ENCODE peak calls at places on chromosomes 6 and 20, in six cellular contexts. One of them, this sample, is unnamed.

GRCh38 chr6:118509009-118509617 is 39.0 kb upstream of the PLN start:
- DNase-seq in A673: peak
- DNase-seq in body of pancreas: no peak
- DNase-seq in CD4-positive, CD25-positive, alpha-beta regulatory T cell: no peak
- DNase-seq in pancreas: no peak
- DNase-seq in cardiac muscle cell: peak
- DNase-seq in this sample: no peak

GRCh38 chr20:41361757-41362747 is 4.6 kb downstream of the EMILIN3 start:
- DNase-seq in A673: no peak
- DNase-seq in body of pancreas: peak
- DNase-seq in CD4-positive, CD25-positive, alpha-beta regulatory T cell: no peak
- DNase-seq in pancreas: no peak
- DNase-seq in cardiac muscle cell: no peak
- DNase-seq in this sample: peak

GRCh38 chr6:155498370-155498769 is 42.7 kb upstream of the NOX3 start:
- DNase-seq in A673: peak
- DNase-seq in body of pancreas: no peak
- DNase-seq in CD4-positive, CD25-positive, alpha-beta regulatory T cell: no peak
- DNase-seq in pancreas: no peak
- DNase-seq in cardiac muscle cell: no peak
- DNase-seq in this sample: no peak

GRCh38 chr6:163756079-163756478 is 341.6 kb downstream of the QKI start:
- DNase-seq in A673: no peak
- DNase-seq in body of pancreas: no peak
- DNase-seq in CD4-positive, CD25-positive, alpha-beta regulatory T cell: no peak
- DNase-seq in pancreas: no peak
- DNase-seq in cardiac muscle cell: no peak
- DNase-seq in this sample: no peak

GRCh38 chr20:54257090-54257816 is 49.4 kb downstream of the PFDN4 start:
- DNase-seq in A673: no peak
- DNase-seq in body of pancreas: no peak
- DNase-seq in CD4-positive, CD25-positive, alpha-beta regulatory T cell: no peak
- DNase-seq in pancreas: no peak
- DNase-seq in cardiac muscle cell: peak
- DNase-seq in this sample: no peak

GRCh38 chr6:13004610-13005009 is 288.0 kb downstream of the PHACTR1 start:
- DNase-seq in A673: no peak
- DNase-seq in body of pancreas: no peak
- DNase-seq in CD4-positive, CD25-positive, alpha-beta regulatory T cell: no peak
- DNase-seq in pancreas: no peak
- DNase-seq in cardiac muscle cell: peak
- DNase-seq in this sample: no peak

GRCh38 chr6:17865243-17865642 is 122.2 kb downstream of the KIF13A start:
- DNase-seq in A673: no peak
- DNase-seq in body of pancreas: peak
- DNase-seq in CD4-positive, CD25-positive, alpha-beta regulatory T cell: no peak
- DNase-seq in pancreas: no peak
- DNase-seq in cardiac muscle cell: no peak
- DNase-seq in this sample: no peak

GRCh38 chr6:108958900-108959770 is 110.9 kb downstream of the ARMC2 start:
- DNase-seq in A673: no peak
- DNase-seq in body of pancreas: no peak
- DNase-seq in CD4-positive, CD25-positive, alpha-beta regulatory T cell: no peak
- DNase-seq in pancreas: no peak
- DNase-seq in cardiac muscle cell: no peak
- DNase-seq in this sample: no peak

GRCh38 chr6:3409699-3410384 is 47.0 kb downstream of the SLC22A23 start:
- DNase-seq in A673: no peak
- DNase-seq in body of pancreas: peak
- DNase-seq in CD4-positive, CD25-positive, alpha-beta regulatory T cell: no peak
- DNase-seq in pancreas: peak
- DNase-seq in cardiac muscle cell: no peak
- DNase-seq in this sample: no peak

GRCh38 chr20:13525225-13525940 is 113.3 kb downstream of the TASP1 start:
- DNase-seq in A673: no peak
- DNase-seq in body of pancreas: no peak
- DNase-seq in CD4-positive, CD25-positive, alpha-beta regulatory T cell: no peak
- DNase-seq in pancreas: no peak
- DNase-seq in cardiac muscle cell: peak
- DNase-seq in this sample: no peak

GRCh38 chr6:34145161-34146020 is 496 bp downstream of the GRM4 start:
- DNase-seq in A673: peak
- DNase-seq in body of pancreas: no peak
- DNase-seq in CD4-positive, CD25-positive, alpha-beta regulatory T cell: no peak
- DNase-seq in pancreas: no peak
- DNase-seq in cardiac muscle cell: peak
- DNase-seq in this sample: no peak

GRCh38 chr6:33410711-33411631 is at the start of gene PHF1:
- DNase-seq in A673: peak
- DNase-seq in body of pancreas: peak
- DNase-seq in CD4-positive, CD25-positive, alpha-beta regulatory T cell: no peak
- DNase-seq in pancreas: no peak
- DNase-seq in cardiac muscle cell: peak
- DNase-seq in this sample: peak

GRCh38 chr6:51322505-51322904 is 503.8 kb downstream of the TFAP2B start:
- DNase-seq in A673: no peak
- DNase-seq in body of pancreas: no peak
- DNase-seq in CD4-positive, CD25-positive, alpha-beta regulatory T cell: no peak
- DNase-seq in pancreas: no peak
- DNase-seq in cardiac muscle cell: no peak
- DNase-seq in this sample: no peak

GRCh38 chr20:42027746-42028268 is 409.6 kb upstream of the CHD6 start:
- DNase-seq in A673: peak
- DNase-seq in body of pancreas: no peak
- DNase-seq in CD4-positive, CD25-positive, alpha-beta regulatory T cell: no peak
- DNase-seq in pancreas: no peak
- DNase-seq in cardiac muscle cell: no peak
- DNase-seq in this sample: no peak

GRCh38 chr20:58618694-58619540 is 32.2 kb upstream of the STX16 start:
- DNase-seq in A673: no peak
- DNase-seq in body of pancreas: no peak
- DNase-seq in CD4-positive, CD25-positive, alpha-beta regulatory T cell: no peak
- DNase-seq in pancreas: no peak
- DNase-seq in cardiac muscle cell: peak
- DNase-seq in this sample: no peak

GRCh38 chr6:63447134-63447533 is 125.1 kb upstream of the LOC128125822 start:
- DNase-seq in A673: no peak
- DNase-seq in body of pancreas: no peak
- DNase-seq in CD4-positive, CD25-positive, alpha-beta regulatory T cell: no peak
- DNase-seq in pancreas: no peak
- DNase-seq in cardiac muscle cell: no peak
- DNase-seq in this sample: no peak

GRCh38 chr6:42342011-42342553 is 109.6 kb downstream of the TRERF1 start:
- DNase-seq in A673: no peak
- DNase-seq in body of pancreas: no peak
- DNase-seq in CD4-positive, CD25-positive, alpha-beta regulatory T cell: no peak
- DNase-seq in pancreas: no peak
- DNase-seq in cardiac muscle cell: no peak
- DNase-seq in this sample: no peak

GRCh38 chr6:137309078-137309762 is 90.0 kb upstream of the IFNGR1 start:
- DNase-seq in A673: peak
- DNase-seq in body of pancreas: peak
- DNase-seq in CD4-positive, CD25-positive, alpha-beta regulatory T cell: no peak
- DNase-seq in pancreas: peak
- DNase-seq in cardiac muscle cell: peak
- DNase-seq in this sample: no peak

GRCh38 chr6:41759106-41759904 is 12.1 kb upstream of the PGC start:
- DNase-seq in A673: no peak
- DNase-seq in body of pancreas: no peak
- DNase-seq in CD4-positive, CD25-positive, alpha-beta regulatory T cell: no peak
- DNase-seq in pancreas: no peak
- DNase-seq in cardiac muscle cell: no peak
- DNase-seq in this sample: no peak

GRCh38 chr20:11195899-11196558 is 522.2 kb upstream of the JAG1 start:
- DNase-seq in A673: no peak
- DNase-seq in body of pancreas: no peak
- DNase-seq in CD4-positive, CD25-positive, alpha-beta regulatory T cell: no peak
- DNase-seq in pancreas: no peak
- DNase-seq in cardiac muscle cell: peak
- DNase-seq in this sample: no peak

GRCh38 chr6:120587381-120587780 is 746.9 kb downstream of the TBC1D32 start:
- DNase-seq in A673: no peak
- DNase-seq in body of pancreas: no peak
- DNase-seq in CD4-positive, CD25-positive, alpha-beta regulatory T cell: no peak
- DNase-seq in pancreas: no peak
- DNase-seq in cardiac muscle cell: no peak
- DNase-seq in this sample: no peak

GRCh38 chr6:36566418-36566905 is 19.2 kb upstream of the STK38 start:
- DNase-seq in A673: no peak
- DNase-seq in body of pancreas: no peak
- DNase-seq in CD4-positive, CD25-positive, alpha-beta regulatory T cell: no peak
- DNase-seq in pancreas: no peak
- DNase-seq in cardiac muscle cell: no peak
- DNase-seq in this sample: no peak
- H3K27ac ChIP-seq in A673: no peak
- H3K27ac ChIP-seq in body of pancreas: no peak
- H3K27ac ChIP-seq in CD4-positive, CD25-positive, alpha-beta regulatory T cell: no peak
- H3K27ac ChIP-seq in pancreas: no peak
- H3K27ac ChIP-seq in cardiac muscle cell: no peak
- H3K27ac ChIP-seq in this sample: no peak

GRCh38 chr6:123687864-123688263 is 51.1 kb upstream of the TRDN start:
- DNase-seq in A673: no peak
- DNase-seq in body of pancreas: no peak
- DNase-seq in CD4-positive, CD25-positive, alpha-beta regulatory T cell: no peak
- DNase-seq in pancreas: no peak
- DNase-seq in cardiac muscle cell: no peak
- DNase-seq in this sample: no peak
- H3K27ac ChIP-seq in A673: no peak
- H3K27ac ChIP-seq in body of pancreas: no peak
- H3K27ac ChIP-seq in CD4-positive, CD25-positive, alpha-beta regulatory T cell: no peak
- H3K27ac ChIP-seq in pancreas: no peak
- H3K27ac ChIP-seq in cardiac muscle cell: no peak
- H3K27ac ChIP-seq in this sample: no peak

DNA sequence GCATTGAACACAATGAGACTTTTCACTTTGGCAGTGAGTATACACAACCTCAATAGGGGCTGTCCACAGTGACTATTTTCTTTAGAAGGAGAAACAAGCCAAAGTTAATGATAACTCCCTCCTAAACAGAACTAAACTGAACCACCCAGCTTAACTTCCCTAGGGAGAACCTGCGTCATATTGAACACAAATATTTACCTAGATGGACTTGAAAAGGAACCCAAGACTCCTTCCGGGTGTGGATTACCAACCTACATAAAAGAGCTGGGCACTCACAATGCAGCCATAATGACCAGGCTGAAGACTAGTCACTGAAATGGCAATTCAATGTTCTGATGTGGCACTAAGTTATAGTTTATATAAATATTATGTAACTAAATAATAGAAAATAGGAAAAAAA is 160.6 kb downstream of the IBTK start:
- DNase-seq in A673: no peak
- DNase-seq in body of pancreas: no peak
- DNase-seq in CD4-positive, CD25-positive, alpha-beta regulatory T cell: no peak
- DNase-seq in pancreas: no peak
- DNase-seq in cardiac muscle cell: no peak
- DNase-seq in this sample: no peak
- H3K27ac ChIP-seq in A673: no peak
- H3K27ac ChIP-seq in body of pancreas: no peak
- H3K27ac ChIP-seq in CD4-positive, CD25-positive, alpha-beta regulatory T cell: no peak
- H3K27ac ChIP-seq in pancreas: no peak
- H3K27ac ChIP-seq in cardiac muscle cell: no peak
- H3K27ac ChIP-seq in this sample: no peak

DNA sequence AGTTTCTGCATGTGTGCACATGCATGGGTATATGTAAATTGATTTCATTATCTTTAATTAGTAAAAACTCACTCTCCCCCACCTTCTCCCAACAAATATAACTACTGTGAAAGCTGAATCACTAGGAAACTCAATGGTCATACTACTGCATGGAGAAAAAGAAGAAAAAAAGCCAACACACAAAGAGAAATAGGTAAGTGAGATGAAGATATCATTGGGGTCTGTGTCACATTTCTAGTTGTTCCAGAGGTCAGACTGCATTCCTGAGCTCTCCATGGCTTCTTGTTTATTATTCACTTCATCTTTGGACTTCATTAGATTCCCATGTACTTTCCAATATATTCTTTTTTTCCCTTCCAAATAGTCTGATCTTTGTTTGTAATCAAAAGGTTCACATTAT is 98.2 kb downstream of the PTPRK start:
- DNase-seq in A673: no peak
- DNase-seq in body of pancreas: no peak
- DNase-seq in CD4-positive, CD25-positive, alpha-beta regulatory T cell: no peak
- DNase-seq in pancreas: no peak
- DNase-seq in cardiac muscle cell: no peak
- DNase-seq in this sample: no peak
- H3K27ac ChIP-seq in A673: no peak
- H3K27ac ChIP-seq in body of pancreas: no peak
- H3K27ac ChIP-seq in CD4-positive, CD25-positive, alpha-beta regulatory T cell: no peak
- H3K27ac ChIP-seq in pancreas: no peak
- H3K27ac ChIP-seq in cardiac muscle cell: no peak
- H3K27ac ChIP-seq in this sample: peak

This sample was measured in caudate nucleus.